ENCODE peak calls at places on chromosomes 2 and 18, in six cellular contexts. U is GM12891, P is H1, M is HepG2, E is GM12878, J is K562. Q is an unnamed sample.

GRCh38 chr18:24086082-24086481 is 52.8 kb upstream of the CABYR start:
- DNase-seq in U (no peak), P (no peak), M (no peak), E (no peak), J (no peak), Q (no peak)

GRCh38 chr18:37450434-37451133 is 115.0 kb downstream of the CELF4 start:
- DNase-seq in U (no peak), P (peak), M (no peak), E (no peak), J (no peak), Q (no peak)

GRCh38 chr2:198106621-198107020 is 302.2 kb downstream of the PLCL1 start:
- DNase-seq in U (no peak), P (no peak), M (no peak), E (no peak), J (no peak), Q (no peak)

GRCh38 chr2:149487189-149487588 is 100.4 kb downstream of the MMADHC start:
- DNase-seq in U (no peak), P (no peak), M (no peak), E (no peak), J (no peak), Q (no peak)

GRCh38 chr2:28533021-28533420 is 37.2 kb downstream of the PLB1 start:
- DNase-seq in U (no peak), P (no peak), M (no peak), E (no peak), J (no peak), Q (no peak)

GRCh38 chr18:58862851-58863538 is 1.7 kb upstream of the ZNF532 start:
- DNase-seq in U (peak), P (peak), M (no peak), E (no peak), J (no peak), Q (peak)

GRCh38 chr2:172105715-172106124 is 3.0 kb upstream of the DLX2 start:
- DNase-seq in U (no peak), P (no peak), M (no peak), E (no peak), J (no peak), Q (no peak)

GRCh38 chr18:74982946-74983635 is 225.8 kb downstream of the PTGR3 start:
- DNase-seq in U (no peak), P (no peak), M (no peak), E (no peak), J (no peak), Q (no peak)

GRCh38 chr2:127451981-127452380 is 33.8 kb downstream of the PROC start:
- DNase-seq in U (no peak), P (no peak), M (no peak), E (no peak), J (no peak), Q (no peak)

GRCh38 chr18:57437782-57438668 is 2.9 kb downstream of the ONECUT2 start:
- DNase-seq in U (no peak), P (peak), M (peak), E (no peak), J (no peak), Q (no peak)

GRCh38 chr2:169767243-169767888 is 31.3 kb upstream of the SSB start:
- DNase-seq in U (peak), P (peak), M (peak), E (no peak), J (peak), Q (peak)

GRCh38 chr18:22816266-22817176 is 116.6 kb upstream of the RBBP8 start:
- DNase-seq in U (no peak), P (no peak), M (peak), E (no peak), J (no peak), Q (no peak)

GRCh38 chr18:59323931-59324622 is 5.6 kb upstream of the CPLX4 start:
- DNase-seq in U (no peak), P (no peak), M (no peak), E (no peak), J (no peak), Q (no peak)

GRCh38 chr2:55885129-55885943 is 38.2 kb downstream of the EFEMP1 start:
- DNase-seq in U (no peak), P (no peak), M (no peak), E (no peak), J (no peak), Q (no peak)

GRCh38 chr18:79515331-79515730 is 119.6 kb downstream of the NFATC1 start:
- DNase-seq in U (no peak), P (no peak), M (no peak), E (no peak), J (no peak), Q (no peak)

GRCh38 chr2:191103793-191104192 is 47.0 kb downstream of the STAT4 start:
- DNase-seq in U (no peak), P (no peak), M (no peak), E (no peak), J (no peak), Q (no peak)

GRCh38 chr2:101971836-101972235 is 19.9 kb upstream of the IL1R2 start:
- DNase-seq in U (no peak), P (no peak), M (no peak), E (no peak), J (no peak), Q (no peak)

GRCh38 chr2:8857709-8858108 is 20.3 kb upstream of the KIDINS220 start:
- DNase-seq in U (no peak), P (no peak), M (no peak), E (no peak), J (no peak), Q (no peak)
- TF ChIP-seq TAF1 in U (no peak), P (no peak), M (no peak), E (no peak), J (no peak), Q (no peak)

GRCh38 chr2:157830696-157831570 is 45.2 kb downstream of the ACVR1 start:
- DNase-seq in U (no peak), P (no peak), M (peak), E (no peak), J (no peak), Q (no peak)
- TF ChIP-seq POLR2AphosphoS5 in U (no peak), P (no peak), M (no peak), E (no peak), J (no peak), Q (no peak)

DNA sequence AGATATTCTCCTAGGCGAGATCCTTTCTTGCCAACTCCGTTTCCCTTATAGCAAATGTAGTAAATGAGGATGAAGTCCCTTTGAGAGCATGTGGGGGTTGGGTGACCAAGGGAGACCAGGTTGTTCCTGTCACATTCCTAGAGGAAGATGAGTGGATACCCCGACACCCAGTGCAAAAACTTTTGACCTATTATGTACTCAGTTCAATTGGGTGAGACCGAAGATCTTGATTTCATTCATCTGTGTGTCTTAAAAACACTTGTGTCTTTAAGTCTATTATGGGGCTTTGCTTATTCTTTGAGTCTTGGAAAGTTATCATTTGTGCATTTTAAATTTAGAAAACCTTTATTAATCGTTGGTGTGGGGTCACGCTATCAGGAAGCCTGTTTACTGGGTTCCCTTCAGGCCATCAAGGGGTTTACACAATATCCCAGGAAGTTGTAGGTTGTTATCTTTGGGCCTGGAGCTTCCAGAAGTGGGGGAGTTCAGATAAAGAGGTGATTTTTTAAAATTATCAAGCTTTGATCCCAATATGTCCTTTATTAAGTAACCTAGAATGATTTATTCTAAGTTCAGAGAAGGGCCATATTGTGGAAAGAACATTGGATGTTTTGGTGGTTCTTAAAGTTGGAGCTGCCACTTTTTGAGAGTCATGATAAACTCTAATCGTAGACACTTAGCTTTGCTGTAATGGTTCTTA is 2.8 kb downstream of the RHOB start:
- DNase-seq in U (no peak), P (no peak), M (peak), E (no peak), J (no peak), Q (no peak)
- TF ChIP-seq POLR2A in U (no peak), P (peak), M (peak), E (no peak), J (no peak), Q (peak)

GRCh38 chr2:111068435-111069058 is 52.2 kb upstream of the BCL2L11 start:
- DNase-seq in U (no peak), P (no peak), M (no peak), E (no peak), J (no peak), Q (no peak)
- TF ChIP-seq TAF1 in U (no peak), P (no peak), M (no peak), E (no peak), J (no peak), Q (no peak)

DNA sequence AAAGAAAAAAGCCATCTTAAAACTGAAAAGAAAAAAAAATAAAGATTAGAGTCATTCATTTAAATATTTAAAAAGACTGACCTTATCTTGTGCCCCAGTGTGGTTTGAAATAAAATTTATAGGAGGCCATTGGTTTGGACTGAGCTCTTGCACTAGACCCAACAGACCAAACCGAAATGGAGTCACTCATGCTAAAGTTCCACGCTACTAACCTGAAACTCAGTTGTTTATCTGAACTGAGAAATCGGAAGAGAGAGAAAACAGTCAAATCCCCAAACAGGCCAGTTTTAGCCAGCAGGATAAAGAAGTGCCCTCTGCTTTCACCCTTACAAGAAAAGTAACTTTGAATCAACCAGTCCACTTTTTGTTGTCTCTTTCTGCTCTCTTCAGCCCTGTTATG is 18.2 kb downstream of the RBM43 start:
- DNase-seq in U (no peak), P (no peak), M (no peak), E (no peak), J (no peak), Q (no peak)
- TF ChIP-seq POLR2AphosphoS5 in U (no peak), P (no peak), M (no peak), E (no peak), J (no peak), Q (no peak)

DNA sequence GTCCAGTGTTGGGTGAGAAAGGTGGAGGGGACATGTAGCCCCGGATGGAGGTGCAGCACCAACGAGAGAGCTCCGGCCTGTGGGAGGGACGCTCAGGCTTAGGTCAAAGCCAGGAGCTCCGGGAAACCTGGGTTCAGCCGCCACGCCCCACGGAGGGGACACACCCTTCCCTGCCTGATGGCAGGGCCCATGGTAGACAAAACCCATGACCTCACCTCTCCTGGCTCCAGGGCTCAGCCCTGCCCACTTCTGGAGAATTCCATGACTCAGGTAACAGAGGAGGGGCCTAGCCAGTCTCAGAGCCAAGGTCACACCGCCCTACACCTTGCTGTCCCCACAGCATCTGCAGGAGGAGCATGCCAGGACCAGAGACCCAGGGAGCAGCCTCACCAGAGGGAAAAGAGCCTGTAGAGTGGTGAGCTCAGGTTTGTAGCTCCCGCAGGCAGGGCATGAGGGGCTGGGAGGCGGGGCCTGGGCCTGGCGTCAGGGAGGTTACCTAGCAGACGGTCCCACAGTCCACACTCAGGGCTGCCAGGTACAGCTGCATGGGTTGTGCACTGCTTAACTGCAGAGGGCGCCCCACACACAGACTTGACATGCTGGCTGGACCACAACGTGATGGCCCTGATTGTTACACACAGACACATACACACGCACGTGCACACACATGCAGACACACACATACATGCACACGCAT is 70.8 kb upstream of the SMAD7 start:
- DNase-seq in U (peak), P (peak), M (peak), E (peak), J (peak), Q (no peak)
- TF ChIP-seq POLR2A in U (no peak), P (no peak), M (no peak), E (no peak), J (no peak), Q (no peak)

DNA sequence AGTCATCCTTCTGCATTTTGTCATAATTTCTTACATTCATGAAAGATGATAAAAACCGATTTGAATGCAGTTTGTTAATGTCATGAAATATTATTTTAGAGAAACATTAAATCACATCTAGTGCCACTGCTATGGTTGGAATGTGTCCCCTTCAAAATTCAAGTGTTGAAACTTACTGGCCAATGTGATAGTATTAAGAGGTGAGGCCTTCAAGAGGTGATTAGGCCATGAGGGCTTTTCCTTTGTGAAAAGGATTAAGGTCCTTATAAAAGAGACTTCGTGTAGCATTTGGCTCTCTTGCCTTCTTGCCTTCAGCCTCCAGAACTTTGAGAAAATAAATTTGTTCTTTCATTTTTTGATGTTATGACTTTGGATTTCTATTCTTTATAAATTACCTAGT is 117.2 kb downstream of the RGPD3 start:
- DNase-seq in U (no peak), P (no peak), M (no peak), E (no peak), J (no peak), Q (no peak)
- TF ChIP-seq TAF1 in U (no peak), P (no peak), M (no peak), E (no peak), J (no peak), Q (no peak)

GRCh38 chr2:138267161-138267901 is 234.2 kb upstream of the SPOPL start:
- DNase-seq in U (no peak), P (no peak), M (no peak), E (peak), J (no peak), Q (no peak)
- TF ChIP-seq POLR2AphosphoS5 in U (no peak), P (no peak), M (no peak), E (no peak), J (no peak), Q (no peak)

Q was measured in GM12892.